ENCODE peak calls at places on chromosome X, in eight cellular contexts. B is activated naive CD4-positive, alpha-beta T cell; S is SW 1271; P is NCI-H2081; F is B cell; K is iris pigment epithelial cell; L is GM19239; J is T-helper 9 cell. M is an unnamed sample.
A peak's percentile ranks its signal among the peaks of the same experiment; 100 is the strongest.

GRCh38 chrX:63958134-63958865 is 173.3 kb upstream of the ARHGEF9 start:
- DNase-seq in B (no peak), S (no peak), P (no peak), F (no peak), K (no peak), L (no peak), J (no peak), M (no peak)

GRCh38 chrX:36978886-36979285 is 29.3 kb upstream of the FAM47C start:
- DNase-seq in B (no peak), S (no peak), P (no peak), F (no peak), K (peak; percentile 7), L (no peak), J (no peak), M (no peak)

GRCh38 chrX:5991393-5991792 is 237.3 kb downstream of the NLGN4X start:
- DNase-seq in B (no peak), S (no peak), P (no peak), F (no peak), K (no peak), L (no peak), J (no peak), M (no peak)

GRCh38 chrX:153624196-153625091 is 22.6 kb upstream of the DUSP9 start:
- DNase-seq in B (no peak), S (no peak), P (no peak), F (no peak), K (no peak), L (no peak), J (no peak), M (no peak)

GRCh38 chrX:15468036-15468435 is 25.1 kb downstream of the PIR start:
- DNase-seq in B (no peak), S (no peak), P (no peak), F (no peak), K (peak; percentile 57), L (no peak), J (no peak), M (peak; percentile 38)

GRCh38 chrX:33001107-33001506 is 210.2 kb downstream of the DMD start:
- DNase-seq in B (no peak), S (no peak), P (no peak), F (no peak), K (no peak), L (no peak), J (no peak), M (no peak)

GRCh38 chrX:154002215-154002719 is 17.4 kb downstream of the IRAK1 start:
- DNase-seq in B (no peak), S (no peak), P (peak; percentile 19), F (peak; percentile 50), K (peak; percentile 55), L (no peak), J (no peak), M (peak; percentile 89)

GRCh38 chrX:72554448-72555140 is 18.0 kb downstream of the HDAC8 start:
- DNase-seq in B (no peak), S (no peak), P (no peak), F (no peak), K (peak; percentile 46), L (no peak), J (no peak), M (peak; percentile 11)

GRCh38 chrX:125096870-125097269 is 222.8 kb upstream of the TEX13C start:
- DNase-seq in B (no peak), S (no peak), P (no peak), F (no peak), K (no peak), L (no peak), J (no peak), M (no peak)

GRCh38 chrX:37986893-37987292 is 19.5 kb upstream of the SYTL5 start:
- DNase-seq in B (no peak), S (no peak), P (no peak), F (no peak), K (peak; percentile 63), L (no peak), J (no peak), M (no peak)

GRCh38 chrX:120450163-120450562 is 18.9 kb downstream of the LAMP2 start:
- DNase-seq in B (no peak), S (no peak), P (no peak), F (no peak), K (no peak), L (no peak), J (no peak), M (peak; percentile 15)

GRCh38 chrX:41468647-41469323 is 21.6 kb downstream of the NYX start:
- DNase-seq in B (no peak), S (no peak), P (no peak), F (no peak), K (peak; percentile 47), L (no peak), J (no peak), M (no peak)

GRCh38 chrX:118976599-118977340 is 2.4 kb downstream of the LONRF3 start:
- DNase-seq in B (no peak), S (no peak), P (peak; percentile 60), F (no peak), K (no peak), L (no peak), J (no peak), M (peak; percentile 21)

GRCh38 chrX:102154218-102154860 is 1.4 kb downstream of the BEX5 start:
- DNase-seq in B (no peak), S (no peak), P (no peak), F (no peak), K (no peak), L (no peak), J (no peak), M (peak; percentile 11)

GRCh38 chrX:154409222-154409871 is at the start of gene DNASE1L1:
- DNase-seq in B (no peak), S (peak; percentile 67), P (no peak), F (no peak), K (peak; percentile 83), L (no peak), J (no peak), M (peak; percentile 81)

GRCh38 chrX:97132654-97133415 is 249.1 kb downstream of the RPA4 start:
- DNase-seq in B (no peak), S (no peak), P (no peak), F (no peak), K (no peak), L (no peak), J (no peak), M (no peak)